ENCODE peak calls at places on chromosomes 16 and 17, in five cellular contexts. One of them, this sample, is unnamed.

GRCh38 chr16:85452364-85453178 is 160.6 kb upstream of the GSE1 start:
- DNase-seq in fibroblast of lung: no peak
- DNase-seq in IMR-90: no peak
- DNase-seq in esophagus squamous epithelium: no peak
- DNase-seq in breast epithelium: no peak
- DNase-seq in this sample: no peak

GRCh38 chr17:69779378-69780214 is 295.4 kb upstream of the KCNJ16 start:
- DNase-seq in IMR-90: peak; percentile 90
- DNase-seq in breast epithelium: no peak
- DNase-seq in fibroblast of lung: peak; percentile 69
- DNase-seq in esophagus squamous epithelium: no peak
- DNase-seq in this sample: no peak

GRCh38 chr16:11597737-11598136 is 11.0 kb upstream of the LITAF start:
- DNase-seq in IMR-90: no peak
- DNase-seq in esophagus squamous epithelium: no peak
- DNase-seq in fibroblast of lung: peak; percentile 53
- DNase-seq in breast epithelium: no peak
- DNase-seq in this sample: no peak

GRCh38 chr17:36459601-36460000 is 26.9 kb upstream of the ZNHIT3 start:
- DNase-seq in fibroblast of lung: no peak
- DNase-seq in breast epithelium: no peak
- DNase-seq in IMR-90: no peak
- DNase-seq in esophagus squamous epithelium: no peak
- DNase-seq in this sample: no peak

GRCh38 chr16:20931066-20931465 is 30.5 kb downstream of the LYRM1 start:
- DNase-seq in breast epithelium: no peak
- DNase-seq in IMR-90: no peak
- DNase-seq in fibroblast of lung: no peak
- DNase-seq in esophagus squamous epithelium: no peak
- DNase-seq in this sample: no peak

GRCh38 chr16:51648521-51648920 is 497.5 kb upstream of the SALL1 start:
- DNase-seq in breast epithelium: no peak
- DNase-seq in IMR-90: no peak
- DNase-seq in esophagus squamous epithelium: no peak
- DNase-seq in fibroblast of lung: no peak
- DNase-seq in this sample: no peak

GRCh38 chr17:58097384-58098088 is 14.3 kb downstream of the DYNLL2 start:
- DNase-seq in esophagus squamous epithelium: no peak
- DNase-seq in fibroblast of lung: no peak
- DNase-seq in IMR-90: no peak
- DNase-seq in breast epithelium: no peak
- DNase-seq in this sample: no peak

GRCh38 chr17:79022507-79022991 is 1.4 kb upstream of the C1QTNF1 start:
- DNase-seq in breast epithelium: no peak
- DNase-seq in fibroblast of lung: no peak
- DNase-seq in IMR-90: no peak
- DNase-seq in esophagus squamous epithelium: no peak
- DNase-seq in this sample: no peak

GRCh38 chr17:68657166-68657940 is 56.2 kb upstream of the FAM20A start:
- DNase-seq in esophagus squamous epithelium: no peak
- DNase-seq in breast epithelium: no peak
- DNase-seq in fibroblast of lung: peak; percentile 1
- DNase-seq in IMR-90: no peak
- DNase-seq in this sample: no peak

GRCh38 chr17:4204676-4205075 is 59.1 kb downstream of the ANKFY1 start:
- DNase-seq in IMR-90: peak; percentile 96
- DNase-seq in breast epithelium: peak; percentile 68
- DNase-seq in esophagus squamous epithelium: no peak
- DNase-seq in fibroblast of lung: peak; percentile 77
- DNase-seq in this sample: peak; percentile 43

GRCh38 chr17:75288784-75289121 is 480 bp downstream of the SLC25A19 start:
- DNase-seq in IMR-90: no peak
- DNase-seq in fibroblast of lung: no peak
- DNase-seq in esophagus squamous epithelium: no peak
- DNase-seq in breast epithelium: peak; percentile 46
- DNase-seq in this sample: no peak

GRCh38 chr17:6084226-6085161 is 14.3 kb downstream of the WSCD1 start:
- DNase-seq in fibroblast of lung: peak; percentile 14
- DNase-seq in breast epithelium: no peak
- DNase-seq in esophagus squamous epithelium: no peak
- DNase-seq in IMR-90: no peak
- DNase-seq in this sample: no peak

GRCh38 chr16:13906426-13907089 is 13.4 kb upstream of the ERCC4 start:
- DNase-seq in breast epithelium: no peak
- DNase-seq in esophagus squamous epithelium: no peak
- DNase-seq in fibroblast of lung: no peak
- DNase-seq in IMR-90: no peak
- DNase-seq in this sample: no peak

GRCh38 chr16:27450836-27451341 is 48.9 kb downstream of the IL21R start:
- DNase-seq in IMR-90: no peak
- DNase-seq in fibroblast of lung: peak; percentile 49
- DNase-seq in esophagus squamous epithelium: no peak
- DNase-seq in breast epithelium: no peak
- DNase-seq in this sample: no peak

GRCh38 chr16:78931267-78932060 is 669.1 kb downstream of the MAF start:
- DNase-seq in breast epithelium: no peak
- DNase-seq in IMR-90: no peak
- DNase-seq in esophagus squamous epithelium: no peak
- DNase-seq in fibroblast of lung: no peak
- DNase-seq in this sample: no peak

GRCh38 chr17:37849617-37849972 is 74.6 kb upstream of the TBC1D3K start:
- DNase-seq in IMR-90: no peak
- DNase-seq in breast epithelium: no peak
- DNase-seq in esophagus squamous epithelium: no peak
- DNase-seq in fibroblast of lung: no peak
- DNase-seq in this sample: no peak

GRCh38 chr17:82536220-82537201 is 17.0 kb downstream of the FOXK2 start:
- DNase-seq in breast epithelium: no peak
- DNase-seq in esophagus squamous epithelium: no peak
- DNase-seq in fibroblast of lung: peak; percentile 82
- DNase-seq in IMR-90: peak; percentile 86
- DNase-seq in this sample: no peak

GRCh38 chr16:27982184-27982583 is 81.3 kb downstream of the GSG1L start:
- DNase-seq in IMR-90: no peak
- DNase-seq in esophagus squamous epithelium: no peak
- DNase-seq in breast epithelium: no peak
- DNase-seq in fibroblast of lung: no peak
- DNase-seq in this sample: no peak

GRCh38 chr16:83899272-83899897 is 470 bp downstream of the MLYCD start:
- DNase-seq in esophagus squamous epithelium: no peak
- DNase-seq in IMR-90: peak; percentile 66
- DNase-seq in breast epithelium: no peak
- DNase-seq in fibroblast of lung: peak; percentile 61
- DNase-seq in this sample: no peak

GRCh38 chr17:31096106-31096436 is 1.3 kb downstream of the NF1 start:
- DNase-seq in esophagus squamous epithelium: no peak
- DNase-seq in IMR-90: no peak
- DNase-seq in breast epithelium: no peak
- DNase-seq in fibroblast of lung: peak; percentile 35
- DNase-seq in this sample: no peak

GRCh38 chr17:49515196-49515770 is 20.2 kb downstream of the NGFR start:
- DNase-seq in esophagus squamous epithelium: no peak
- DNase-seq in IMR-90: peak; percentile 93
- DNase-seq in breast epithelium: peak; percentile 96
- DNase-seq in fibroblast of lung: peak; percentile 99
- DNase-seq in this sample: peak; percentile 81

GRCh38 chr16:88376053-88376834 is 6.5 kb upstream of the ZNF469 start:
- DNase-seq in breast epithelium: no peak
- DNase-seq in fibroblast of lung: no peak
- DNase-seq in esophagus squamous epithelium: no peak
- DNase-seq in IMR-90: no peak
- DNase-seq in this sample: no peak

GRCh38 chr16:25157476-25157875 is 45.9 kb downstream of the LCMT1 start:
- DNase-seq in breast epithelium: no peak
- DNase-seq in IMR-90: no peak
- DNase-seq in fibroblast of lung: no peak
- DNase-seq in esophagus squamous epithelium: no peak
- DNase-seq in this sample: no peak

GRCh38 chr16:47877166-47877565 is 278.6 kb downstream of the ABCC12 start:
- DNase-seq in fibroblast of lung: no peak
- DNase-seq in IMR-90: no peak
- DNase-seq in esophagus squamous epithelium: no peak
- DNase-seq in breast epithelium: no peak
- DNase-seq in this sample: no peak

GRCh38 chr16:12017583-12017982 is 41.0 kb downstream of the SNX29 start:
- DNase-seq in fibroblast of lung: peak; percentile 27
- DNase-seq in esophagus squamous epithelium: no peak
- DNase-seq in breast epithelium: no peak
- DNase-seq in IMR-90: peak; percentile 80
- DNase-seq in this sample: no peak

GRCh38 chr17:27792095-27792494 is 8.2 kb downstream of the NOS2 start:
- DNase-seq in fibroblast of lung: no peak
- DNase-seq in esophagus squamous epithelium: no peak
- DNase-seq in IMR-90: no peak
- DNase-seq in breast epithelium: no peak
- DNase-seq in this sample: no peak

GRCh38 chr17:73170324-73170723 is 5.5 kb downstream of the SSTR2 start:
- DNase-seq in breast epithelium: no peak
- DNase-seq in IMR-90: no peak
- DNase-seq in esophagus squamous epithelium: no peak
- DNase-seq in fibroblast of lung: no peak
- DNase-seq in this sample: no peak

GRCh38 chr16:58031016-58031800 is 5.7 kb downstream of the MMP15 start:
- DNase-seq in IMR-90: no peak
- DNase-seq in fibroblast of lung: no peak
- DNase-seq in breast epithelium: no peak
- DNase-seq in esophagus squamous epithelium: no peak
- DNase-seq in this sample: no peak
- TF ChIP-seq CTCF in IMR-90: no peak
- TF ChIP-seq CTCF in fibroblast of lung: no peak
- TF ChIP-seq CTCF in breast epithelium: no peak
- TF ChIP-seq CTCF in esophagus squamous epithelium: no peak
- TF ChIP-seq CTCF in this sample: no peak

GRCh38 chr17:39754161-39754957 is 16.6 kb downstream of the GRB7 start:
- DNase-seq in IMR-90: peak; percentile 74
- DNase-seq in fibroblast of lung: peak; percentile 89
- DNase-seq in breast epithelium: peak; percentile 81
- DNase-seq in esophagus squamous epithelium: peak; percentile 73
- DNase-seq in this sample: no peak

GRCh38 chr17:39754958-39755549 is 17.3 kb downstream of the GRB7 start:
- DNase-seq in fibroblast of lung: no peak
- DNase-seq in esophagus squamous epithelium: no peak
- DNase-seq in breast epithelium: no peak
- DNase-seq in IMR-90: no peak
- DNase-seq in this sample: no peak

GRCh38 chr17:39757176-39757662 is 19.5 kb downstream of the GRB7 start:
- DNase-seq in esophagus squamous epithelium: no peak
- DNase-seq in breast epithelium: no peak
- DNase-seq in fibroblast of lung: no peak
- DNase-seq in IMR-90: no peak
- DNase-seq in this sample: no peak

GRCh38 chr17:39756376-39757079 is 18.8 kb downstream of the GRB7 start:
- DNase-seq in IMR-90: no peak
- DNase-seq in esophagus squamous epithelium: no peak
- DNase-seq in fibroblast of lung: no peak
- DNase-seq in breast epithelium: no peak
- DNase-seq in this sample: no peak

DNA sequence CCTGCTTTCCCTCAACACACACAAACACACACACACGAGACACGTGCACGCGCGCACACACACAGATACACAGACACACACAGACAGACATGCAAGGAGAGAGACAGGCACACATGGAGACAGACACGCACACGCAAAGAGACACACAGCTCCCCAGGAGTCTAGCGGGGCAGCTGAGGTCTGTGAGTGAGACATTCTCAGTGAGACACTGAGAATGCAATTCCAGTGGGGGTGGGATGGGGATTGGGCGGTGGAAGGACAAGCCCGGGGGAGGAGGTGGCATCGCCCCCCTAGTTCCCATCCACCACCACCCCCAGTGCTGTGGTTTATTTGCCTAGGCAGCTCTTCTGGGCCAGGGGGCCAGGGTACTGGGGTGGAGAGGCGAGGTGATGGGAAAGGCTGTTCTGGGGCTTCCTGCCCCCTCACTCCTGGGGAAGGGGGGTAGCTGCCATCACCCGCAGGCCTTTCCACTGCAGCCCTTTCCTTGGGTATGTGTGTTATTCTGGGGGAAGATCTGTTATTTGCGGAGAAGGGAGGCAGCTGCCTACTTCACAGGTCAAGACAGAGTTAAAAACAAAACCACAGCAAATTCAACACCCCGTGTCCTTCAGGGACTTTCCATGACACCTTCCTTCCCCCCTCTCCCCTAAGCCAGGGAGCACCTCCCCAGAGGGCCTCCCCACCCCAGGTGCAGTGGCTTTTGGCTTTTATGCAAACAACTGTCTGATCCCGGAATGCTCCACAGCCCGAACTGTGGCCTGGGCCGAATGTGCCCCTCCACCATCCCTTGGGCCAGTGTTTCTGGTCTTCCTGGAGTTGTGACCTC is 18.0 kb downstream of the GRB7 start:
- DNase-seq in esophagus squamous epithelium: no peak
- DNase-seq in breast epithelium: no peak
- DNase-seq in IMR-90: peak; percentile 24
- DNase-seq in fibroblast of lung: no peak
- DNase-seq in this sample: no peak
- H3K4me3 ChIP-seq in esophagus squamous epithelium: no peak overlapping the region
- H3K4me3 ChIP-seq in breast epithelium: no peak overlapping the region
- H3K4me3 ChIP-seq in IMR-90: no peak overlapping the region
- H3K4me3 ChIP-seq in fibroblast of lung: no peak overlapping the region
- H3K4me3 ChIP-seq in this sample: no peak overlapping the region

GRCh38 chr16:67345401-67345800 is 18.8 kb downstream of the LRRC36 start:
- DNase-seq in esophagus squamous epithelium: no peak
- DNase-seq in fibroblast of lung: no peak
- DNase-seq in IMR-90: no peak
- DNase-seq in breast epithelium: no peak
- DNase-seq in this sample: peak; percentile 47

GRCh38 chr16:67346328-67346727 is 19.7 kb downstream of the LRRC36 start:
- DNase-seq in esophagus squamous epithelium: no peak
- DNase-seq in breast epithelium: no peak
- DNase-seq in fibroblast of lung: no peak
- DNase-seq in IMR-90: no peak
- DNase-seq in this sample: peak; percentile 99

GRCh38 chr16:67349172-67349571 is 22.6 kb downstream of the LRRC36 start:
- DNase-seq in IMR-90: peak; percentile 44
- DNase-seq in fibroblast of lung: peak; percentile 48
- DNase-seq in breast epithelium: no peak
- DNase-seq in esophagus squamous epithelium: no peak
- DNase-seq in this sample: no peak
- TF ChIP-seq CTCF in IMR-90: peak; percentile 61
- TF ChIP-seq CTCF in fibroblast of lung: peak; percentile 50
- TF ChIP-seq CTCF in breast epithelium: no peak
- TF ChIP-seq CTCF in esophagus squamous epithelium: peak; percentile 45
- TF ChIP-seq CTCF in this sample: peak; percentile 37

GRCh38 chr17:40961586-40961985 is 5.2 kb downstream of the KRT39 start:
- DNase-seq in esophagus squamous epithelium: no peak
- DNase-seq in breast epithelium: no peak
- DNase-seq in IMR-90: no peak
- DNase-seq in fibroblast of lung: no peak
- DNase-seq in this sample: no peak
- H3K4me3 ChIP-seq in esophagus squamous epithelium: no peak overlapping the region
- H3K4me3 ChIP-seq in breast epithelium: no peak overlapping the region
- H3K4me3 ChIP-seq in IMR-90: no peak overlapping the region
- H3K4me3 ChIP-seq in fibroblast of lung: no peak overlapping the region
- H3K4me3 ChIP-seq in this sample: no peak overlapping the region

GRCh38 chr17:56173958-56174357 is 20.7 kb downstream of the ANKFN1 start:
- DNase-seq in IMR-90: no peak
- DNase-seq in esophagus squamous epithelium: no peak
- DNase-seq in breast epithelium: no peak
- DNase-seq in fibroblast of lung: no peak
- DNase-seq in this sample: no peak
- TF ChIP-seq CTCF in IMR-90: no peak
- TF ChIP-seq CTCF in esophagus squamous epithelium: no peak
- TF ChIP-seq CTCF in breast epithelium: no peak
- TF ChIP-seq CTCF in fibroblast of lung: no peak
- TF ChIP-seq CTCF in this sample: no peak

GRCh38 chr16:559411-560207 is 585 bp upstream of the PRR35 start:
- DNase-seq in fibroblast of lung: no peak
- DNase-seq in esophagus squamous epithelium: no peak
- DNase-seq in IMR-90: no peak
- DNase-seq in breast epithelium: no peak
- DNase-seq in this sample: no peak
- H3K4me3 ChIP-seq in fibroblast of lung: no peak overlapping the region
- H3K4me3 ChIP-seq in esophagus squamous epithelium: no peak overlapping the region
- H3K4me3 ChIP-seq in IMR-90: no peak overlapping the region
- H3K4me3 ChIP-seq in breast epithelium: no peak overlapping the region
- H3K4me3 ChIP-seq in this sample: no peak overlapping the region

This sample was measured in LNCaP clone FGC.